ENCODE peak calls at places on chromosomes 3 and 15, in four cellular contexts. M, A, X and Z are unnamed samples.

GRCh38 chr3:192090586-192090985 is 629.6 kb downstream of the PYDC2 start:
- DNase-seq in M (no peak), A (no peak), X (no peak), Z (no peak)

GRCh38 chr3:124298951-124299350 is 307.0 kb upstream of the ROPN1 start:
- DNase-seq in A (peak; percentile 72), M (no peak), X (no peak), Z (no peak)

GRCh38 chr3:183824761-183825379 is 507 bp downstream of the MAP6D1 start:
- DNase-seq in X (peak; percentile 22), A (peak; percentile 38), M (peak; percentile 79), Z (no peak)

GRCh38 chr3:163601426-163601825 is 1476.9 kb downstream of the SI start:
- DNase-seq in A (no peak), X (no peak), M (no peak), Z (no peak)

GRCh38 chr3:140898340-140899180 is 43.1 kb upstream of the SLC25A36 start:
- DNase-seq in A (peak; percentile 19), X (no peak), M (peak; percentile 35), Z (peak; percentile 78)

GRCh38 chr3:138332472-138333073 is 2.9 kb upstream of the NME9 start:
- DNase-seq in M (peak; percentile 50), A (no peak), X (no peak), Z (no peak)

GRCh38 chr3:163126115-163126514 is 1629.5 kb downstream of the OTOL1 start:
- DNase-seq in A (no peak), X (no peak), M (no peak), Z (no peak)

GRCh38 chr3:102230057-102230456 is 204.8 kb upstream of the ZPLD1 start:
- DNase-seq in M (no peak), A (no peak), X (no peak), Z (no peak)

GRCh38 chr3:9957214-9957613 is 5.0 kb upstream of the PRRT3 start:
- DNase-seq in M (no peak), X (no peak), A (no peak), Z (no peak)

GRCh38 chr15:25783607-25784131 is 79.5 kb downstream of the ATP10A start:
- DNase-seq in A (no peak), M (no peak), X (no peak), Z (no peak)

GRCh38 chr3:9785602-9786001 is 6.7 kb downstream of the TADA3 start:
- DNase-seq in X (no peak), A (peak; percentile 44), M (peak; percentile 62), Z (no peak)

GRCh38 chr3:53109822-53110771 is 20.1 kb downstream of the RFT1 start:
- DNase-seq in M (peak; percentile 31), X (peak; percentile 56), A (peak; percentile 29), Z (peak; percentile 55)

GRCh38 chr3:53114011-53114400 is 16.2 kb downstream of the RFT1 start:
- DNase-seq in M (peak; percentile 78), X (peak; percentile 75), A (peak; percentile 72), Z (peak; percentile 29)

GRCh38 chr3:53114412-53115074 is 15.7 kb downstream of the RFT1 start:
- DNase-seq in X (no peak), A (no peak), M (no peak), Z (no peak)

GRCh38 chr3:53116956-53117355 is 13.3 kb downstream of the RFT1 start:
- DNase-seq in M (no peak), A (no peak), X (no peak), Z (no peak)

DNA sequence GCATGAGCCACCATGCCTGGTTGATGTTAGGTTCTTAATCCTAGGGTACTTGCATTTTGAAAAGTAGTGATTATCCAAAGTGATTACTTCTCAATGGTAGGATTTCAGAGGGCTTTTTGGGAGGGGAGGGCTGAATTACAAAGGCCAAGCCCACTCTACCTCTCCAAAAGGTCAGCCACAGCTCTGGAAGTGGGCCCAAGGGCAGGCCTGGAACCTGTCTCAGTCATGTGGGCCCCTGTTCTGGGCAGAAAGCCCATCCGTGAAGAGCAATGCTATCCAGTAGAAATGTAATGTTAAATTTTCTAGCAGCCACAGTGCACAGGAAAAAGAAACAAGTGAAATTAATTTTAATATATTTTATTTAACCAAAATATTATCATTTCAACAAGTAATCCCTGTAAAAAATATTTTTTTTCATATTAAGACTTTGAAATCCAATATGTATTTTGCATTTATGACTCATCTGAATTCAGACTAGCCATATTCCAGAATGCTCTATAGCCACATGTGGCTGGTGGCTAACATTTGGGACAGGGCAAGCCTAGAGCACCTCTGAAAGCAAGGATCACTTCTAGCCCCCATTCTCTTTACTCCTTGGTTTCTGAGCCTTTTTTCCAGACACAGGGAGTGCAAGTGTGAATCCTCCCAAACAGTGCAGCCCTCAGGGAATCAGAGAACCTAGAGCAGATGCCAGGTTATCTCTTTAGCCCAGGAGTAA is 16.8 kb downstream of the RFT1 start:
- DNase-seq in A (no peak), X (peak; percentile 42), M (no peak), Z (no peak)
- TF ChIP-seq CTCF in A (no peak), X (no peak), M (no peak), Z (no peak)

DNA sequence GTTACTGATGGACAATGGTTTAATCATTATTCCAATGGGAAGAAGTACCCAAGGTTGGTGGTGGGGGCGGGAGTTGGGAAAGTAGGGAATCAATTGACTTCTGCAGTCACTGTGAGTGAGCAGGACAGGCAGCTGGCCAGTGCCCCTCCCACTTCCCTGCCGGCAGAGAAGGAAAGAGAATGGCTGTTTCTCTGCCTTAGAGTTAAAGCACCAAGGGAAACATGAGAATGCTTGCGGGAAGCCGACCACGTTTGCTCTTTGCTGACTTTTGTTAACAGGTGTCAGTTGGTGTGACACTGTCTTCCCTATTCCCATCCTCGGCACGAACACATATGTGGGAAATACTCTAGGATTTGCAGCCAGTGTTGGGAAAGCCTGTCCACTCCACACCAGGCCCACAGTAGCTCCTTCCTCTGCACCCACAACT is 33.5 kb upstream of the MFSD1 start:
- DNase-seq in X (peak; percentile 76), A (no peak), M (no peak), Z (no peak)
- H3K4me3 ChIP-seq in X (peak overlapping the region; percentile 13), A (no peak overlapping the region), M (no peak overlapping the region), Z (no peak overlapping the region)

GRCh38 chr3:172268896-172269295 is 179.4 kb downstream of the GHSR start:
- DNase-seq in X (no peak), M (no peak), A (no peak), Z (no peak)

GRCh38 chr3:172270767-172271166 is 177.5 kb downstream of the GHSR start:
- DNase-seq in A (no peak), X (no peak), M (no peak), Z (no peak)

GRCh38 chr3:172266103-172266502 is 182.2 kb downstream of the GHSR start:
- DNase-seq in X (no peak), M (no peak), A (no peak), Z (no peak)

GRCh38 chr3:172271386-172271976 is 176.8 kb downstream of the GHSR start:
- DNase-seq in M (no peak), A (no peak), X (no peak), Z (no peak)

DNA sequence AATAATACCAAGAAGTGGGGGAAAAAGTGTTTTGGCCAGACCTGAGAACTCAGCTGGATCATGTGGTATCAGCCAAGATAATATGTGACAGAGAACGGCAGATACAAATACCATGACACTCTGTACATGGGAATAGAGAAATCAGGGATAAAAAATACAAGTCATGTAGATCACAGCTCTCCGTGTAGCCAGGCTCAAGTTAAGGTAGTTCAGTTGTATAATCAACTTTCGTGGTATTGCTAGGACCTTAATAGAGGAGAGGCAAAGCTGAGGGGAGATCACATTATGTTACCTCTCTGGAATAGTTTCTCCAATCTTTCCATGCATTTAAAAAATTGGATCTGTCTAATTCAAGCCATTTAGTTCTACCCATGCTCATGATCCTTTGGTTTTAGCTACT is 179.8 kb downstream of the GHSR start:
- DNase-seq in A (no peak), X (no peak), M (no peak), Z (no peak)
- TF ChIP-seq CTCF in A (no peak), X (no peak), M (no peak), Z (no peak)

DNA sequence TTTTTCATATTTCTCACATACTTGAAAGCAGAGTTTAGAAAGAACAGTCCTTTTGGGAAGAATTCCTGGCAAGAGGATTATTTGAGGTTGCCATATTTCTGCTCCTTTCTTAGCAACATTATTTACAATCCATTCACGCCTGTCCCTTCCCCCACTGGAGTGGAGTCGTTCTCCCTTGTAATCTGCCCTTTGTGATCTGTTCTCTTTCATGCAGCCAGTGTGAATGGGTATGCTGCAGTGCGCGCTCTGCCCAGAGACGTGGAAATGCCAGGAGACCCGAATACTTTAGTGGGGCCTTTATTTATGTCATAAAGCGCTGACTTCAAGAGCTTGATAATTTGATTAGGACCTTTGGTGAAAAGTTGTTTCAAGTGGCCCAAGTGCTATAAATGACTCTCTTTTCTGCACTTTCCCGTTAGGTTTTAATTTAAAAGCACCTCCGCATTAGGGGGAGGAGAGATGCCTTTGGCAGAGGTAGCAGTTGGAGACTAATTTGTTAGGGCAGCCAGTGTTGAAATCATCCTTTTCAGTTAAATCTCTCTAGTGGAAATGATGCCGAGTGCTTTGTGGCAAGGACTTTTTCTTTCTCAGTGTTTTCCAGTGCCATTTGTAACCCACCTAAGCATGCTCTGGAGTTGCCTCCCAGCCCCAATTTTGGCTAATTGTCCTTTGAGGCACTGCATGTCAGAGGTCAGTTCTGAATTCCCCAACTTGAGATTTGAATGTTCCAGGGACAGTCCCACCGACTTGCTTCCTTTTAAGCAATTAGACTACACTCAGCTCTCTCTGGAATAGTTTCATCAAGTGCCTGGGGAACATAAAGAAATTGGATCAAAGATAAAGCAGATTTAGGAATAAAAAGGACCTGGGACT is 52.5 kb downstream of the PSMD6 start:
- DNase-seq in X (no peak), M (no peak), A (no peak), Z (no peak)
- H3K4me3 ChIP-seq in X (no peak overlapping the region), M (no peak overlapping the region), A (no peak overlapping the region), Z (no peak overlapping the region)

DNA sequence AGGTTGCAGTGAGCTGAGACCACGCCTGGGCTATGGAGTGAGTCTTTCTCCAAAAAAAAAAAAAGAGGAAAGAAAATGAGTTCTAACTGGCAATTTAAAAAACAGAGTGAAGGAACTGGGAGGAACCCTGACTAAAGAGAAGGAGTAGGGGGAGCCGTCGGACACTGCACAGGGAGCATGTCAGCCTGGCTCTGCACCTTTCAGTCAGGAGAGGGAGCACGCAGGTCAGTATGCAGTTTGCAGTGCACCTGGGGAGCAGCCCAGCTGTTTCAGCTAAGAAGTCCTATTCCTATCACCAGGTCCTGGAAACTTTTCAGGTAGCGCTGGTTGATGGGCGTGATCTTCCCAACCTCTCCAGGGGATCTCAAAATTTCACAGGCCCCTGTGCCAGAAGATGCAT is 14.9 kb upstream of the ZXDC start:
- DNase-seq in X (no peak), A (no peak), M (no peak), Z (no peak)
- TF ChIP-seq CTCF in X (no peak), A (no peak), M (no peak), Z (no peak)

GRCh38 chr3:146153429-146153828 is 7.6 kb downstream of the PLOD2 start:
- DNase-seq in X (no peak), A (no peak), M (no peak), Z (no peak)
- H3K4me3 ChIP-seq in X (no peak overlapping the region), A (no peak overlapping the region), M (no peak overlapping the region), Z (no peak overlapping the region)